ENCODE peak calls at places on chromosomes 6 and 20, in four cellular contexts. H is stomach; O is CD4-positive, CD25-positive, alpha-beta regulatory T cell; B is CD8-positive, alpha-beta memory T cell. Z is an unnamed sample.
A peak's percentile ranks its signal among the peaks of the same experiment; 100 is the strongest.

GRCh38 chr20:57774111-57774880 is 64.5 kb upstream of the PMEPA1 start:
- DNase-seq in B (no peak), H (no peak), O (no peak), Z (no peak)

GRCh38 chr6:39217177-39217864 is 12.0 kb downstream of the KCNK5 start:
- DNase-seq in H (peak; percentile 51), O (no peak), B (no peak), Z (no peak)

GRCh38 chr6:136038531-136038930 is 187.0 kb downstream of the PDE7B start:
- DNase-seq in B (no peak), O (no peak), H (no peak), Z (no peak)

GRCh38 chr6:108453601-108454157 is 107.0 kb upstream of the FOXO3 start:
- DNase-seq in H (no peak), O (no peak), B (no peak), Z (no peak)

GRCh38 chr6:81242634-81243033 is 509.8 kb downstream of the TENT5A start:
- DNase-seq in H (no peak), O (no peak), B (no peak), Z (no peak)

GRCh38 chr20:23456416-23456815 is 3.7 kb upstream of the CST11 start:
- DNase-seq in O (no peak), B (no peak), H (no peak), Z (no peak)

GRCh38 chr20:31547017-31547675 is 32.9 kb downstream of the HM13 start:
- DNase-seq in O (peak; percentile 76), H (peak; percentile 86), B (peak; percentile 72), Z (peak; percentile 67)

GRCh38 chr6:35248300-35248699 is 11.2 kb upstream of the ZNF76 start:
- DNase-seq in O (no peak), H (no peak), B (no peak), Z (no peak)

GRCh38 chr6:157669747-157670216 is 153.3 kb upstream of the SNX9 start:
- DNase-seq in O (no peak), H (peak; percentile 82), B (no peak), Z (no peak)

GRCh38 chr6:105545206-105545920 is 142.5 kb upstream of the PREP start:
- DNase-seq in H (no peak), O (no peak), B (no peak), Z (no peak)

GRCh38 chr6:44233560-44234100 is 10.2 kb downstream of the SLC29A1 start:
- DNase-seq in O (no peak), H (no peak), B (no peak), Z (no peak)

GRCh38 chr6:68343901-68344300 is 291.2 kb upstream of the ADGRB3 start:
- DNase-seq in H (no peak), O (no peak), B (no peak), Z (no peak)

GRCh38 chr6:147782302-147782701 is 273.8 kb downstream of the SAMD5 start:
- DNase-seq in B (no peak), H (no peak), O (no peak), Z (no peak)

GRCh38 chr6:170292778-170293164 is 1.9 kb upstream of the DLL1 start:
- DNase-seq in B (no peak), H (no peak), O (no peak), Z (no peak)

GRCh38 chr6:142878407-142878806 is 66.6 kb downstream of the HIVEP2 start:
- DNase-seq in H (no peak), O (no peak), B (no peak), Z (no peak)

GRCh38 chr20:62457831-62458230 is 18.0 kb downstream of the GATA5 start:
- DNase-seq in O (no peak), H (no peak), B (no peak), Z (no peak)

GRCh38 chr6:106825156-106825555 is 149.4 kb downstream of the CD24 start:
- DNase-seq in O (no peak), B (no peak), H (no peak), Z (no peak)

GRCh38 chr6:73521351-73522254 is 771 bp upstream of the EEF1A1 start:
- DNase-seq in B (no peak), H (no peak), O (no peak), Z (peak; percentile 58)

GRCh38 chr20:33441142-33441955 is 2.2 kb downstream of the SNTA1 start:
- DNase-seq in O (no peak), B (no peak), H (no peak), Z (no peak)

GRCh38 chr6:47092249-47092648 is 50.1 kb upstream of the ADGRF1 start:
- DNase-seq in B (no peak), O (no peak), H (no peak), Z (no peak)

GRCh38 chr20:34271961-34272360 is 30.7 kb downstream of the ASIP start:
- DNase-seq in O (no peak), B (no peak), H (no peak), Z (no peak)

GRCh38 chr6:105649192-105649591 is 246.3 kb upstream of the PREP start:
- DNase-seq in H (no peak), B (no peak), O (no peak), Z (no peak)

GRCh38 chr20:56091635-56092180 is 86.4 kb upstream of the CBLN4 start:
- DNase-seq in O (no peak), B (no peak), H (no peak), Z (no peak)

GRCh38 chr6:28207244-28208179 is 17.6 kb upstream of the ZSCAN9 start:
- DNase-seq in B (no peak), H (no peak), O (no peak), Z (no peak)

GRCh38 chr20:58149412-58150091 is 78.9 kb downstream of the ANKRD60 start:
- DNase-seq in H (no peak), B (no peak), O (no peak), Z (no peak)

GRCh38 chr6:166745801-166746668 is 119.0 kb upstream of the RPS6KA2 start:
- DNase-seq in B (no peak), H (no peak), O (no peak), Z (no peak)

GRCh38 chr6:2976571-2977085 is 5.3 kb upstream of the SERPINB6 start:
- DNase-seq in O (no peak), H (no peak), B (no peak), Z (no peak)

GRCh38 chr20:62123450-62124118 is 1.3 kb downstream of the LSM14B start:
- DNase-seq in H (no peak), O (no peak), B (no peak), Z (no peak)

GRCh38 chr6:152129606-152130249 is 322.2 kb downstream of the ESR1 start:
- DNase-seq in O (no peak), B (no peak), H (no peak), Z (no peak)

GRCh38 chr20:51306081-51306480 is 236.4 kb downstream of the NFATC2 start:
- DNase-seq in H (no peak), B (no peak), O (no peak), Z (no peak)
- H3K9me3 ChIP-seq in H (no peaks in the 10 kb centered on the region), B (no peaks in the 10 kb centered on the region), O (no peaks in the 10 kb centered on the region), Z (no peaks in the 10 kb centered on the region)

GRCh38 chr6:22907085-22907484 is 337.7 kb downstream of the HDGFL1 start:
- DNase-seq in H (no peak), B (no peak), O (no peak), Z (no peak)

GRCh38 chr6:22906091-22906549 is 336.8 kb downstream of the HDGFL1 start:
- DNase-seq in B (no peak), H (no peak), O (no peak), Z (no peak)

GRCh38 chr6:22910370-22910769 is 341.0 kb downstream of the HDGFL1 start:
- DNase-seq in H (no peak), O (no peak), B (no peak), Z (no peak)

GRCh38 chr6:22899446-22899845 is 330.1 kb downstream of the HDGFL1 start:
- DNase-seq in B (no peak), H (no peak), O (no peak), Z (no peak)

GRCh38 chr6:22904413-22904812 is 335.0 kb downstream of the HDGFL1 start:
- DNase-seq in H (no peak), B (no peak), O (no peak), Z (no peak)
- H3K9me3 ChIP-seq in H (no peaks in the 10 kb centered on the region), B (no peaks in the 10 kb centered on the region), O (no peaks in the 10 kb centered on the region), Z (no peaks in the 10 kb centered on the region)

DNA sequence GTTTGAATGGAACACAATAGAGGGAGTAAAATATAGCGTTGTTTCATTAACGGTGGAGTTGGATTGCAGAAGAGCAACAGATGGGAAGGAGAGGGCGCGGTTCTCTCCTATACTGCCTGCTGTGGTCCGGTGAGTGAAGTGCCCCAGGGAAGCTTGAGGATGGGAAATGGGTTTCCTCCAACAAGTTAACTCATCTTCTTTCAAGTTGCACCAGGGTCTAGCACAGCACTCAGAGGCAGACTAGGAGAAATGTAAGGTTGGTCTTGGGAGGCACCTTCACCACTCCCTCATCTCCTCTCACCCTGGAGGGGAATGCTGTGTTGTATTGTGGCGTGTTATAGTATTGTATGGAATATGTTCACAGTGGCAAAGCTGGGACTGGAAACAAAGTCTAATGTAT is 96.9 kb upstream of the SLC24A3 start:
- DNase-seq in B (no peak), H (no peak), O (no peak), Z (no peak)
- H3K9me3 ChIP-seq in B (no peaks in the 10 kb centered on the region), H (no peaks in the 10 kb centered on the region), O (no peaks in the 10 kb centered on the region), Z (no peaks in the 10 kb centered on the region)

GRCh38 chr20:59824711-59825562 is 108.5 kb downstream of the SYCP2 start:
- DNase-seq in H (no peak), O (no peak), B (no peak), Z (no peak)
- H3K9me3 ChIP-seq in H (no peaks in the 10 kb centered on the region), O (no peaks in the 10 kb centered on the region), B (no peaks in the 10 kb centered on the region), Z (no peaks in the 10 kb centered on the region)

Z was measured in T-helper 17 cell.